ENCODE peak calls at places on chromosomes 16 and 17, in four cellular contexts. One of them, this sample, is unnamed.

GRCh38 chr17:7109461-7110322 is 4.9 kb downstream of the ASGR2 start:
- DNase-seq in PC-9: no peak
- DNase-seq in right lobe of liver: no peak
- DNase-seq in lower leg skin: no peak
- DNase-seq in this sample: no peak

GRCh38 chr17:63696381-63696961 is 3.5 kb downstream of the LIMD2 start:
- DNase-seq in PC-9: no peak
- DNase-seq in right lobe of liver: no peak
- DNase-seq in lower leg skin: no peak
- DNase-seq in this sample: no peak

GRCh38 chr16:49658066-49658465 is 197.8 kb downstream of the ZNF423 start:
- DNase-seq in PC-9: no peak
- DNase-seq in right lobe of liver: no peak
- DNase-seq in lower leg skin: no peak
- DNase-seq in this sample: no peak

GRCh38 chr16:1351582-1352362 is at the start of the genes GNPTG and TSR3:
- DNase-seq in PC-9: peak; percentile 91
- DNase-seq in right lobe of liver: peak; percentile 88
- DNase-seq in lower leg skin: peak; percentile 73
- DNase-seq in this sample: peak; percentile 84

GRCh38 chr17:36942631-36943125 is 5.4 kb downstream of the LHX1 start:
- DNase-seq in PC-9: no peak
- DNase-seq in right lobe of liver: no peak
- DNase-seq in lower leg skin: no peak
- DNase-seq in this sample: no peak

GRCh38 chr16:68229431-68230175 is 6.3 kb downstream of the ESRP2 start:
- DNase-seq in PC-9: peak; percentile 49
- DNase-seq in right lobe of liver: peak; percentile 53
- DNase-seq in lower leg skin: no peak
- DNase-seq in this sample: peak; percentile 59

GRCh38 chr17:2704031-2704889 is 7.3 kb downstream of the CLUH start:
- DNase-seq in PC-9: no peak
- DNase-seq in right lobe of liver: peak; percentile 75
- DNase-seq in lower leg skin: no peak
- DNase-seq in this sample: no peak

GRCh38 chr17:42197564-42198156 is 3.4 kb upstream of the GHDC start:
- DNase-seq in PC-9: no peak
- DNase-seq in right lobe of liver: no peak
- DNase-seq in lower leg skin: no peak
- DNase-seq in this sample: no peak

GRCh38 chr17:66715745-66716156 is 119.2 kb upstream of the CACNG5 start:
- DNase-seq in PC-9: peak; percentile 14
- DNase-seq in right lobe of liver: no peak
- DNase-seq in lower leg skin: no peak
- DNase-seq in this sample: peak; percentile 57

GRCh38 chr17:31888124-31888523 is 13.4 kb downstream of the UTP6 start:
- DNase-seq in PC-9: no peak
- DNase-seq in right lobe of liver: no peak
- DNase-seq in lower leg skin: peak; percentile 19
- DNase-seq in this sample: no peak

GRCh38 chr17:2170023-2170422 is 115.1 kb downstream of the HIC1 start:
- DNase-seq in PC-9: peak; percentile 22
- DNase-seq in right lobe of liver: no peak
- DNase-seq in lower leg skin: no peak
- DNase-seq in this sample: no peak

GRCh38 chr17:8125196-8125946 is 1.5 kb upstream of the HES7 start:
- DNase-seq in PC-9: peak; percentile 84
- DNase-seq in right lobe of liver: no peak
- DNase-seq in lower leg skin: peak; percentile 85
- DNase-seq in this sample: peak; percentile 88

GRCh38 chr16:9225527-9226316 is 134.3 kb downstream of the HAPSTR1 start:
- DNase-seq in PC-9: no peak
- DNase-seq in right lobe of liver: no peak
- DNase-seq in lower leg skin: no peak
- DNase-seq in this sample: no peak

GRCh38 chr17:14203392-14203791 is 33.3 kb downstream of the CDRT15 start:
- DNase-seq in PC-9: no peak
- DNase-seq in right lobe of liver: no peak
- DNase-seq in lower leg skin: no peak
- DNase-seq in this sample: no peak

GRCh38 chr17:80294210-80294609 is 33.6 kb downstream of the RNF213 start:
- DNase-seq in PC-9: no peak
- DNase-seq in right lobe of liver: peak; percentile 63
- DNase-seq in lower leg skin: peak; percentile 28
- DNase-seq in this sample: peak; percentile 46

GRCh38 chr16:63907251-63907650 is 1214.6 kb downstream of the CDH11 start:
- DNase-seq in PC-9: no peak
- DNase-seq in right lobe of liver: no peak
- DNase-seq in lower leg skin: no peak
- DNase-seq in this sample: no peak

GRCh38 chr16:48405907-48406306 is 20.7 kb upstream of the SIAH1 start:
- DNase-seq in PC-9: no peak
- DNase-seq in right lobe of liver: peak; percentile 17
- DNase-seq in lower leg skin: no peak
- DNase-seq in this sample: no peak

GRCh38 chr17:77772461-77772897 is 186.0 kb upstream of the TNRC6C start:
- DNase-seq in PC-9: peak; percentile 20
- DNase-seq in right lobe of liver: peak; percentile 67
- DNase-seq in lower leg skin: no peak
- DNase-seq in this sample: peak; percentile 46

GRCh38 chr17:42002792-42003301 is 14.4 kb downstream of the DNAJC7 start:
- DNase-seq in PC-9: no peak
- DNase-seq in right lobe of liver: no peak
- DNase-seq in lower leg skin: no peak
- DNase-seq in this sample: no peak

DNA sequence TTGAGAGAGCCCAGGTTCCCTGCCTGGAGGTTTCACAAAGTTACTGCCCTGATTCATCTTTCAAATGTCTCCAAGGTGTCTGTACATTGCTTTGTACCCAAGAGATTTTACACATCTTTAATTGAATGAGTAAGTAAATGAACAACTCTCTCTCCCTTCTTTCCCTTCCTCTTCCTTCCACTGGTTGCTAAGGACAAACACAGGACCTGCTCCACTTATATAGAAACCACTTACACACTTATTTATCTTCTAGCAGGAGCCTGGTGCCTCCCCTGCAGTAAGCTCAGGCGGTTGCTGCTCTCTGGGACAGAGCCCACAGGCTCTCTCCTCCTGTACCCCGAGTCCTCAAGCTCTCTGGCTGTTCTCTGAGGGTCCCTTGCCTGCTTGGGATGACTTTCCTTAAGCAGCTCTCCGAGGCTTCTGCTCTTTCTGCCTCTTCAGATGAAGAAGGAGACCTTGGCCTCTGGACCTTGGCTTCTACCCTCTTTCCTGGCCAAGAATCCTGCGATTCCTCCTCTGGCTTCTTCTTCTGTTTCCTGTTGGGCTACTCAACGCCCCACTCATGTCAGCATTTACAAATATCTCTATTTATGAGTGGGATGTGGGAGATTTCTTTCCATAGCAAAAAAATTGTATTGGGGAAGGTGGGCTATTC is 9.9 kb downstream of the PIRT start:
- DNase-seq in PC-9: no peak
- DNase-seq in right lobe of liver: no peak
- DNase-seq in lower leg skin: no peak
- DNase-seq in this sample: no peak
- TF ChIP-seq CTCF in PC-9: no peak
- TF ChIP-seq CTCF in right lobe of liver: no peak
- TF ChIP-seq CTCF in lower leg skin: no peak
- TF ChIP-seq CTCF in this sample: no peak

DNA sequence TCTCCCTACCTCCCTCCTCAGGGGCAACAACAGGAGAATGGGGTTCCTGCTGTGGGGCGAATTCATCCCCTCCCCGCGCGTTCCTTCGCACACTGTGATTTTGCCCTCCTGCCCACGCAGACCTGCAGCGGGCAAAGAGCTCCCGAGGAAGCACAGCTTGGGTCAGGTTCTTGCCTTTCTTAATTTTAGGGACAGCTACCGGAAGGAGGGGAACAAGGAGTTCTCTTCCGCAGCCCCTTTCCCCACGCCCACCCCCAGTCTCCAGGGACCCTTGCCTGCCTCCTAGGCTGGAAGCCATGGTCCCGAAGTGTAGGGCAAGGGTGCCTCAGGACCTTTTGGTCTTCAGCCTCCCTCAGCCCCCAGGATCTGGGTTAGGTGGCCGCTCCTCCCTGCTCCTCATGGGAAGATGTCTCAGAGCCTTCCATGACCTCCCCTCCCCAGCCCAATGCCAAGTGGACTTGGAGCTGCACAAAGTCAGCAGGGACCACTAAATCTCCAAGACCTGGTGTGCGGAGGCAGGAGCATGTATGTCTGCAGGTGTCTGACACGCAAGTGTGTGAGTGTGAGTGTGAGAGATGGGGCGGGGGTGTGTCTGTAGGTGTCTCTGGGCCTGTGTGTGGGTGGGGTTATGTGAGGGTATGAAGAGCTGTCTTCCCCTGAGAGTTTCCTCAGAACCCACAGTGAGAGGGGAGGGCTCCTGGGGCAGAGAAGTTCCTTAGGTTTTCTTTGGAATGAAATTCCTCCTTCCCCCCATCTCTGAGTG is 5.9 kb upstream of the LASP1NB start:
- DNase-seq in PC-9: no peak
- DNase-seq in right lobe of liver: no peak
- DNase-seq in lower leg skin: peak; percentile 12
- DNase-seq in this sample: no peak
- H3K4me3 ChIP-seq in PC-9: no peak overlapping the region
- H3K4me3 ChIP-seq in right lobe of liver: no peak overlapping the region
- H3K4me3 ChIP-seq in lower leg skin: no peak overlapping the region
- H3K4me3 ChIP-seq in this sample: no peak overlapping the region

DNA sequence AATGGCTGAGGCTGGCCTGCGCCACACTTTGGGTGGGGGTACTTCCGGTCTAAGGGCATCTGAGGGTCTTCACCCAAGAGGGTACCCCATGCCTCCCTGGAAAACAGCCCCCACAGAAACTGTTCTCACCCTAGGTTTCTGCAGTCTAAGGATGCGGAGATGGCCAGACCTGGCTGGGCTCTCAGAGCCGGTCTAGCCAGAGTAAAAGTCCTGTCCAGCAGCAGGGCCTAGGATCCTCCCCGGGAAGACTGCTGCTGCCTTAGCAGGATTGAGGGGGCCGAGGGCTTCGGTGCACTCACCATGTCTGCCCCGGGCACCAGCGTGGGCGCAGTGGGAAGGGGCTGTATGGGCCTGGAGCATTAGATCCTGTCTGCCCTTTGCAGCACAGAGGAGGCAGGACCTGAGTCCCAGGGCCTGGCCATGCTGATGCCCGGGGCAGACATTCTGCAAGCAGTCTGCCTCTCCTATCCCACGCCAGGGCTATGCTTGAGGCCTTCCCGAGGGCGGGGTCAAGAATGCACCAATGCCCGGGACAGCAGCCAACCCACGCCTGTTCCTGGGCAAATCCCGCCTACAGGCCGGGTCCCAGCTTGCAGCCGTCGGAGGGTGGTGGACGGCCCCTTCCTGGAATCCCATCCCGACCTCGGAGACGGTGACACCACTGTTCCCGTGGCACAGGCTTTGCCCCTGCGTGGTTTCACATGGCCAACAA is 54.7 kb downstream of the CBFA2T3 start:
- DNase-seq in PC-9: peak; percentile 71
- DNase-seq in right lobe of liver: no peak
- DNase-seq in lower leg skin: peak; percentile 66
- DNase-seq in this sample: peak; percentile 89
- TF ChIP-seq CTCF in PC-9: no peak
- TF ChIP-seq CTCF in right lobe of liver: no peak
- TF ChIP-seq CTCF in lower leg skin: no peak
- TF ChIP-seq CTCF in this sample: no peak

DNA sequence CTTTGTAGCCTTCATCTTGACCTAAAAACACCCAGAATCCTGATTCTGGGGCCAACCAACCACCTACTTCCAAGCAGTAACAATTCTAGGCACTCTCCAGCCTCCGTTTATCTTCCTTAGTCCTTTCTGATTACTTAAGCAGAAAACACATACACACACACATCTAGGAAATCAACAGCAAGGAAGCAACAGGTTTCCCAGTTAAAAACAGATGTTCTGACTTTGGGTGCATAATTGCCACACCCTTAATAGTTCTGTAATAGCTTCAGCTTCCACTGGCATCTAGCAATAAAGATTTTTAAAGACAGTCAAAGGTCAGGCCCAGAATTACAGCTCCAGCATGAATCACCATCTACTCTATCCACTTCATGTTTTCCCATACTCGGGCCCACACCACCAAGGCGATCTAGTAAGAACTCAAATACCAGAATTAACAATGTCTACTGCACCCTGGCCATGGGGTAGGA is 2.6 kb downstream of the ARHGAP17 start:
- DNase-seq in PC-9: no peak
- DNase-seq in right lobe of liver: no peak
- DNase-seq in lower leg skin: no peak
- DNase-seq in this sample: no peak
- H3K4me3 ChIP-seq in PC-9: peak overlapping the region; percentile 0
- H3K4me3 ChIP-seq in right lobe of liver: no peak overlapping the region
- H3K4me3 ChIP-seq in lower leg skin: no peak overlapping the region
- H3K4me3 ChIP-seq in this sample: no peak overlapping the region

DNA sequence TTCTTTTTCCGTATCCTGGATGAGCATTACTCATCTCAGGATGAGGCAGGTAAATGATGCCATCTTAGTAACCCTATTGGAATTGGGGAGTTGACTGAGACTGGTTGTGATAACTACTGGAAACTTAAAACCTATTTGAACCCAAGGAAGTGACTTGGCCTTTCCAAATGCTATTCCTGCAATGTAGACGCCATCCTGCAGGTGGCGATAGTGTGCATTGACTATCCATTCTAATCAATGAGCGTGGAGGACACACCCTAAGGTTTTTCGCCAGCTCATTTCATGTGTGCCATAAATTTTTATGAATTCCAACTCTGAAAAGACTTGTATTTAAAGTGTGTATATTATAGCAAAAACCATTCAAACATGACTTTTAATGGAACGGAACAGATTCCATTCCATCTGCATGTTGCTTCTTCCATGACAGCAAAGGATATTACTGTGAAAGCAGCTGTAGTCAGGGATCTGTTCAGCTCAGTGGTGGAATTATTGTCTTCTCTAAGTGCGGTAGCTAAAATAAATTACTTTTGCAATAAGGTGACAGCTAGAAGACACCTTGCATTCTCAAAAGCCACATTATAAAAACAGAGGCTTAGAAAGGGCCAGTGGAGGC is 55.3 kb downstream of the SYT17 start:
- DNase-seq in PC-9: no peak
- DNase-seq in right lobe of liver: no peak
- DNase-seq in lower leg skin: no peak
- DNase-seq in this sample: peak; percentile 49
- TF ChIP-seq CTCF in PC-9: peak; percentile 74
- TF ChIP-seq CTCF in right lobe of liver: peak; percentile 52
- TF ChIP-seq CTCF in lower leg skin: no peak
- TF ChIP-seq CTCF in this sample: peak; percentile 45